ENCODE peak calls at places on chromosomes 3 and 15, in nine cellular contexts. K is left kidney; B is 8988T; C is activated naive CD4-positive, alpha-beta T cell; H is heart left ventricle; X is AG04449; L is RWPE1; M is amniotic stem cell; Y is GM04503. F is an unnamed sample.
A peak's percentile ranks its signal among the peaks of the same experiment; 100 is the strongest.

GRCh38 chr3:105944281-105944680 is 75.5 kb upstream of the CBLB start:
- DNase-seq in K (no peak), B (no peak), C (no peak), H (no peak), X (no peak), L (no peak), M (no peak), Y (no peak), F (no peak)

GRCh38 chr3:172655388-172655787 is 55.5 kb downstream of the NCEH1 start:
- DNase-seq in K (no peak), B (no peak), C (no peak), H (no peak), X (no peak), L (no peak), M (no peak), Y (no peak), F (no peak)

GRCh38 chr15:61828008-61828407 is 232.2 kb downstream of the VPS13C start:
- DNase-seq in K (no peak), B (peak; percentile 21), C (no peak), H (no peak), X (no peak), L (no peak), M (no peak), Y (no peak), F (no peak)

GRCh38 chr15:81189583-81190283 is 6.9 kb upstream of the IL16 start:
- DNase-seq in K (no peak), B (no peak), C (no peak), H (peak; percentile 39), X (peak; percentile 73), L (peak; percentile 59), M (peak; percentile 77), Y (peak; percentile 94), F (no peak)

GRCh38 chr3:127395663-127396320 is 107.9 kb upstream of the PRR20G start:
- DNase-seq in K (no peak), B (no peak), C (no peak), H (no peak), X (no peak), L (no peak), M (no peak), Y (no peak), F (no peak)

GRCh38 chr3:37974121-37974927 is 16.3 kb upstream of the VILL start:
- DNase-seq in K (peak; percentile 83), B (peak; percentile 77), C (peak; percentile 45), H (peak; percentile 59), X (no peak), L (peak; percentile 30), M (peak; percentile 4), Y (no peak), F (no peak)

GRCh38 chr3:143354342-143354741 is 234.8 kb downstream of the CHST2 start:
- DNase-seq in K (no peak), B (no peak), C (no peak), H (no peak), X (no peak), L (no peak), M (no peak), Y (no peak), F (no peak)

GRCh38 chr15:68344600-68344999 is 67.1 kb downstream of the FEM1B start:
- DNase-seq in K (no peak), B (no peak), C (no peak), H (no peak), X (no peak), L (peak; percentile 20), M (no peak), Y (no peak), F (no peak)